ENCODE peak calls at places on chromosomes 5 and 9, in four cellular contexts. A is tibial artery, R is fibroblast of pulmonary artery, D is pancreas. Z is an unnamed sample.

GRCh38 chr9:116149844-116150243 is 3.7 kb upstream of the PAPPA start:
- DNase-seq in A (no peak), D (peak), R (peak), Z (no peak)

GRCh38 chr5:34919077-34919476 is 3.6 kb downstream of the BRIX1 start:
- DNase-seq in D (no peak), R (no peak), A (no peak), Z (no peak)

GRCh38 chr5:66814146-66814991 is 218.2 kb downstream of the MAST4 start:
- DNase-seq in R (peak), A (no peak), D (peak), Z (peak)

GRCh38 chr9:82247318-82247717 is 258.7 kb downstream of the SPATA31D1 start:
- DNase-seq in D (no peak), A (no peak), R (no peak), Z (no peak)

GRCh38 chr9:32533338-32533737 is 7.3 kb upstream of the RIGI start:
- DNase-seq in A (no peak), R (no peak), D (no peak), Z (no peak)

GRCh38 chr5:135341021-135341666 is 57.9 kb downstream of the MACROH2A1 start:
- DNase-seq in R (no peak), D (no peak), A (peak), Z (no peak)

GRCh38 chr5:142881076-142881466 is 110.9 kb downstream of the ARHGAP26 start:
- DNase-seq in D (no peak), A (no peak), R (peak), Z (peak)

GRCh38 chr9:20479419-20480155 is 142.7 kb downstream of the MLLT3 start:
- DNase-seq in A (no peak), D (no peak), R (peak), Z (peak)

GRCh38 chr5:146751781-146752401 is 126.7 kb downstream of the PPP2R2B start:
- DNase-seq in A (no peak), R (no peak), D (no peak), Z (no peak)

GRCh38 chr5:36657563-36657995 is 51.2 kb downstream of the SLC1A3 start:
- DNase-seq in D (peak), A (peak), R (peak), Z (peak)

GRCh38 chr5:119362714-119363113 is 6.9 kb downstream of the TNFAIP8 start:
- DNase-seq in A (no peak), D (no peak), R (no peak), Z (no peak)

GRCh38 chr5:119359737-119360413 is 4.1 kb downstream of the TNFAIP8 start:
- DNase-seq in R (no peak), A (no peak), D (no peak), Z (no peak)

GRCh38 chr5:119363271-119363670 is 7.5 kb downstream of the TNFAIP8 start:
- DNase-seq in A (no peak), D (no peak), R (no peak), Z (no peak)

GRCh38 chr5:119360905-119361605 is 5.2 kb downstream of the TNFAIP8 start:
- DNase-seq in A (no peak), R (peak), D (no peak), Z (peak)

GRCh38 chr5:119361723-119362122 is 5.9 kb downstream of the TNFAIP8 start:
- DNase-seq in A (no peak), R (no peak), D (no peak), Z (no peak)
- H3K4me3 ChIP-seq in A (no peak), R (no peak), D (no peak), Z (no peak)

DNA sequence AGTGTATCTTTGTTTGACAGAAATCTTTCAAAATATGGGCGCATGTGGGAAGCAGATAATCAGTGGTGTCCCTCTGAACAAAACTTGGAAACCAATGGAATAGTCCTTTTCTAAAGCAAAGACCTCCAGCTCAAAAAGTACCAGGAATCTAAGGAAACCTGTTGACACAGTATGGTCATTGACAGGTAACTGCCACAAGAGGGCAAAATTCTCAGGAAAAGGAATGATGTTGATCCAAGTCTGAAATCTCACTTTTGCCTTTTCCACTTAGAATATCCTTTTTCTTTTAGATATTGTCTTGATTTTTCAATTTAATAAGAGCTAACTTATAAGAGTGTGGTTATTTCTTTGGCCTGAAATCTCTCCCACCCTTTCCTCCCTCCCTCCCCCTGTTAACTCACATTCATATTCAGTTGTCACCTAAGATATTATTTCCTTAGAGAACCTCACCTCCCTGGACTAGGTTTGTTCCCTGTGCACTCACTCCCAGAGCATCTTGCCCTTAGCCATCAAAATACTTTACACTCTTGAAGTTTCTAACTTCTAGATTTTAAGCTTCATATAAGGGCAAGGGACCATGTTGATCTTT is 59.0 kb upstream of the BARX1 start:
- DNase-seq in A (no peak), R (peak), D (no peak), Z (peak)
- TF ChIP-seq CTCF in A (peak), R (peak), D (peak), Z (peak)

DNA sequence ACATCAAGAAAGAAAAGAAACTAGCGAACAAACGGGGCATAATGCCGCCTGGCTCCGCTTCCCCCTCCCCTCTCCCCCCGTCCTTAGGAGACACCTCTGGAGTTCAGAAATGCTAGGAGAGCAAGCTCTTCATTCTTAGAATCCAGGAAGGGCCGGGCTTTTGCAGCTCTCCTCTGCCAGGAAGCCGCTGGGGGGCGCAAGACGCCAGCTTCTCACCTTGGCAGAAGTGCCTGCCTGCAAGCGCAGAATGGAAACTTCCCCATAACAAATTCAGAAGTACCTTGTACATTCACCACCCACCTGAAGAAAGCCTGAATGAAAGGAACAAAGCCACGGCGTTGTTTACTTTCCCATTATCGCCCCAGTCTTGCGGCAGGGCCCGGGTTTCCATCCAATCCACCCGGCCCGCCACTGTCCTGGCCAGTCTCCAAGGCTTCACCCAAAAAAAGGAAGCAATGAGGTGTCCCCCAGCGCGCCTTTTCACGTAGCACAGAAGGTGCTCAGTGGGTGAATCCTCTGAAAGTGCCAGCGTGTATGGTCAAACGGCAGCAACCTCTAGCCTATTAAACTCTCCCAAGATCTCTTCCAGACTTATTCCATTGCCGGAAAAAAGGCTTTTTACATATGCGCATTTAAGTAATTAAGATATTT is 1.7 kb upstream of the GADD45G start:
- DNase-seq in R (peak), D (peak), A (peak), Z (peak)
- H3K4me3 ChIP-seq in R (no peak), D (no peak), A (peak), Z (no peak)

GRCh38 chr9:129481824-129482511 is 138.9 kb downstream of the C9orf50 start:
- DNase-seq in A (peak), R (peak), D (no peak), Z (no peak)

GRCh38 chr9:129481424-129481823 is 139.5 kb downstream of the C9orf50 start:
- DNase-seq in R (no peak), D (no peak), A (no peak), Z (no peak)

GRCh38 chr9:129479217-129480011 is 141.5 kb downstream of the C9orf50 start:
- DNase-seq in R (no peak), D (no peak), A (no peak), Z (no peak)

GRCh38 chr9:129480705-129481104 is 140.2 kb downstream of the C9orf50 start:
- DNase-seq in A (no peak), R (no peak), D (no peak), Z (no peak)

GRCh38 chr9:129480227-129480626 is 140.7 kb downstream of the C9orf50 start:
- DNase-seq in D (no peak), R (peak), A (peak), Z (peak)
- TF ChIP-seq CTCF in D (no peak), R (no peak), A (peak), Z (peak)

GRCh38 chr5:116466740-116467139 is 107.9 kb downstream of the SEMA6A start:
- DNase-seq in A (no peak), R (no peak), D (no peak), Z (no peak)
- H3K4me3 ChIP-seq in A (no peak), R (no peak), D (no peak), Z (no peak)

DNA sequence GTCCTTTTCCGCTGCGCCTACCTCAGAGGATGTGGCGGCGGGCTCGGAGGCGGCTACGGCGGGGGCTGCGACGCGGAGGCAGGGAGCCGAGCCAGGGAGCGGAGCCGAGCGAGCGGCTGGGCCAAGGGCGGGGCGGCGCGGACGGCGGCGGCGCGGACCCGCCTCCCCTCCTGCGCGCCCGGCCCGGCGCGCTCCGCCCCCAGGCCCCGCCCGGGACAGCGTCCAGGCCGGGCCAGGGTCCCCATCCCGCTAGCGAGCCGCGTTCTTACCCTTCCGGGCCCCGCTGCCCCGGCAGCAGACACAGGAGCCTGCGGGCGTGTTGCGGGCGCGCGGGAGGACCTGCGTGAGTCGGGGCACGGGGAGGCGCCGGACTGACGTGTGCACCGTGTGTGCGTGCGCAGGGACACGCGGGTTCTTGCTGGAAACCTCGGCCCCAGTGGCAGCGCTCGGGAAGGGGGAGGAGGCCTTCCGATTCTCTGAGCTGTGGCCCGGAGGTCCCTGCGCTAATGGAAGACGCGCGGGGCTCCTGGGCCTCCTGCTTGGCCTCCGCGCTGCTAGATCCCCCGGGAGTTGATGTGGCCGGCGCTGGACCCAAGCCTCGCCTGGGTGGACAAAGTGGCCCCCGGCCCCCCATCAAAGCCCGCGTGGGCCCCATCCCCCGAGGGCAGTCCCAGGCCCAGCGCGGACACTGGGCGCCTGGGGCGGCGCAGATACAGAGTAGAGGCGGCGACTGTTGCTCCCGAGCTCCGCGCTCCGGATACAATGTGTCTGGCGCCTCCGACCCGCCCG is at the start of gene VDAC1:
- DNase-seq in R (peak), D (peak), A (peak), Z (peak)
- TF ChIP-seq CTCF in R (no peak), D (no peak), A (no peak), Z (peak)

DNA sequence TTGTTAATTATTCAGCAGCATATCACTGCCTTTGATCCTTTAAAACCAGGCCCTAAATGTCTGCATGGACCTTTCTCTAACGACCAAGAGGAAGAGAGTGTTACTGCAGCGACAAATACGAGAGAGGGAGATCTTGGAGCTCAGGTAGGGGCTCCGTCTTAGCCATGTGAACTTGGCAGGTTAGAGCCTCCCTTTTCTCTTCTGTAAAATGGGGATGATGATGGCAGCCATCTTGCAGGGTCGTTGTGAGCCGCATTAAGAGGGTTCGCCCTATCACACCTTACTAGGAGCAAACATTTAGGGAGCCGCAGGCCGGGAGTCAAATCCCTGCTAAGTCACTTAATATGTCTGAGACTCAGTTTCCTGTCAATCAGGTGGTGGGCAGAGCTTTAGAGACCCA is 1.6 kb downstream of the ENG start:
- DNase-seq in D (no peak), R (no peak), A (no peak), Z (no peak)
- H3K4me3 ChIP-seq in D (no peak), R (peak), A (peak), Z (peak)

DNA sequence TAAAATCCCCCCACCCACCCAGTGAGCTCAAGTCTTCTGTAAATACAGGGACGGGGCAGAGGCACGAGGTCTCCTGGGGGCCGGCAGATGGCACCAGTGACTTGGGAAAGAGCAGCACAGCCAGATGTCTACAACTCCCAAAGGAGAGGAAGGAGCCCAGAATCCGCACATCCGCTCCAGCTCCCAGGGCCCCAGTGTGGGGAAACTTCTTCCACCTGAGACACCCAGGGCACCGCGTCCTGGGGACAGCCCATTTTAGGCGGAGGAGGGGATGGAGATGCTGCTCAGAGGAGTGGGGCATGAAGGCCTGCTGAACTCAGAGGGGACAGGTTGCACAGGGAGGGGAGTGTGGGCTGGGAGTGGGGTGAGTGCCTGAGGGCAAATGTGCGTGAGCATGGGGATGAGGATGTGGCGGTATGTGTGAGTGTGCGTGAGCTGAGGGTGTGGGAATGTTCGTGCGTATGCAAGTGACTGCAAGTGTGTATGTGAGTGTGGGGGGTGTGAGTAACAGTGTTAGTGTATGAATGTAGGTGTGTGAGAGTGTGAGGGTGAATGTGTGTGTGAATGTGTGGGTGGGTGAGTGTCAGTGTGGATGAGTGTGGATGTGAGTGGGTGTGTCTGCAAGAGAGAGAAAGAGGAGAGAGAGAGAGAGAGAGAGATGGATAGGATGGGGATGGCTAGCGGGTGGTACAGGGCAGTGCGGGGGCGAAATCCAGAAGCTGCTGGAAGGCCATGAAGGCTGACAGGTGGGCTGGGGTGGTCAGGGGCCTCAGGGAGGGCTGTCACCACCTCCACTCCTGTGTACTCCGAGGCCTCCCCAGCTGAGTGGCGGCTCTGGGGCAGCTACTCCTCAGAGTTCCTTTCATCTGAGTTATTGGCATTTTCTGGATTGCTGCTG is 63.5 kb downstream of the DUSP1 start:
- DNase-seq in D (no peak), R (peak), A (no peak), Z (peak)
- TF ChIP-seq CTCF in D (no peak), R (peak), A (peak), Z (peak)

DNA sequence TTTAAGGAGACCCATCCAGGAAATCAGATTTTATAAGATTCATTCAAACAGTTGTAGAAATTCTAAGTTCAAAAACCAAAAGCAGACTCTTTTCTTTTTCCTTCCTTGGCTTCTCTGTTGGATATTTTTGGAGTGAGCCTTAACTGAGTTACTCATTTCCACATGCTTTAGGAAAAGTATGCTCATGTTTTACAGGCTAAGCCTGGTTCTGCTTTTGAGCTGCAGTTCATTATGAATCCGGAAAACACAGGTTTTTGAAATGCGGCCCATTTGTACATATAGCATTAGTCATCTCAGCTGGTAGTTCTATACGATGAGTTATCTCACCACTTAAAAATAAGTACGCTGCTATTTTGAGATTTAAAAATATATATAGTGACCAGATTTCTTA is 156.6 kb upstream of the DMRT1 start:
- DNase-seq in D (no peak), A (no peak), R (peak), Z (peak)
- H3K4me3 ChIP-seq in D (no peak), A (peak), R (peak), Z (peak)

Z was measured in fibroblast of the aortic adventitia.